ENCODE peak calls at places on chromosomes 11 and 22, in four cellular contexts. R is frontal cortex, P is BE2C, H is nucleus accumbens. S is an unnamed sample.

GRCh38 chr11:33996498-33997454 is 54.8 kb upstream of the CAPRIN1 start:
- DNase-seq in R (peak), P (peak), H (peak), S (peak)

GRCh38 chr11:13355191-13355590 is 77.6 kb downstream of the BMAL1 start:
- DNase-seq in R (no peak), P (no peak), H (no peak), S (no peak)

GRCh38 chr11:126083829-126084607 is 21.4 kb upstream of the CDON start:
- DNase-seq in R (no peak), P (no peak), H (no peak), S (no peak)

GRCh38 chr22:27284314-27284713 is 517.2 kb downstream of the MN1 start:
- DNase-seq in R (no peak), P (no peak), H (no peak), S (no peak)

GRCh38 chr11:22875869-22876473 is 15.7 kb upstream of the CCDC179 start:
- DNase-seq in R (peak), P (peak), H (no peak), S (peak)

GRCh38 chr11:24635588-24636290 is 138.9 kb downstream of the LUZP2 start:
- DNase-seq in R (no peak), P (no peak), H (no peak), S (no peak)

GRCh38 chr11:121762820-121763219 is 310.1 kb upstream of the SORL1-AS1 start:
- DNase-seq in R (no peak), P (peak), H (peak), S (peak)

GRCh38 chr11:60127311-60127811 is 38.9 kb downstream of the MS4A2 start:
- DNase-seq in R (no peak), P (no peak), H (no peak), S (no peak)

GRCh38 chr11:1841511-1842148 is 2.8 kb downstream of the TNNI2 start:
- DNase-seq in R (no peak), P (no peak), H (no peak), S (no peak)

GRCh38 chr22:19565921-19566598 is 41.9 kb upstream of the CLDN5 start:
- DNase-seq in R (no peak), P (no peak), H (no peak), S (no peak)

GRCh38 chr11:133988686-133989410 is 32.1 kb upstream of the IGSF9B start:
- DNase-seq in R (no peak), P (no peak), H (no peak), S (no peak)

GRCh38 chr22:36358533-36359171 is 29.1 kb downstream of the MYH9 start:
- DNase-seq in R (no peak), P (no peak), H (no peak), S (no peak)

GRCh38 chr11:73335204-73335923 is 27.3 kb downstream of the ARHGEF17 start:
- DNase-seq in R (peak), P (peak), H (peak), S (peak)

GRCh38 chr22:42967933-42968332 is 47.0 kb downstream of the PACSIN2 start:
- DNase-seq in R (no peak), P (no peak), H (no peak), S (no peak)

S was measured in glutamatergic neuron.